ENCODE peak calls at places on chromosomes 5 and 9, in six cellular contexts. Z is effector memory CD4-positive, alpha-beta T cell; Q is mesendoderm; L is stomach; T is mammary epithelial cell; O is MM.1S. F is an unnamed sample. For H3K4me1, the result is how much of the 10 kb centered on the place peaks cover.

GRCh38 chr5:131968396-131968954 is 23.0 kb upstream of the MEIKIN start:
- DNase-seq in Z (no peak), Q (no peak), L (no peak), T (no peak), O (no peak), F (no peak)

GRCh38 chr5:41843456-41844112 is 26.6 kb downstream of the OXCT1 start:
- DNase-seq in Z (no peak), Q (peak), L (no peak), T (peak), O (peak), F (peak)

GRCh38 chr5:69450116-69450515 is 35.2 kb downstream of the MARVELD2 start:
- DNase-seq in Z (no peak), Q (no peak), L (no peak), T (peak), O (no peak), F (peak)

GRCh38 chr5:174920906-174921550 is 196.6 kb downstream of the MSX2 start:
- DNase-seq in Z (no peak), Q (no peak), L (no peak), T (no peak), O (no peak), F (no peak)

GRCh38 chr5:146105477-146105876 is at the start of gene PLAC8L1:
- DNase-seq in Z (no peak), Q (no peak), L (no peak), T (no peak), O (no peak), F (no peak)

GRCh38 chr5:121630402-121630801 is 221.3 kb upstream of the FTMT start:
- DNase-seq in Z (no peak), Q (peak), L (no peak), T (peak), O (no peak), F (no peak)

GRCh38 chr5:1808466-1808865 is 7.3 kb downstream of the NDUFS6 start:
- DNase-seq in Z (no peak), Q (no peak), L (no peak), T (peak), O (no peak), F (no peak)

GRCh38 chr9:71271602-71272001 is 150.2 kb upstream of the TRPM3 start:
- DNase-seq in Z (no peak), Q (peak), L (no peak), T (no peak), O (no peak), F (no peak)

GRCh38 chr5:19534751-19535150 is 453.2 kb downstream of the CDH18 start:
- DNase-seq in Z (no peak), Q (no peak), L (no peak), T (peak), O (no peak), F (no peak)

GRCh38 chr9:137305060-137305787 is 3.2 kb upstream of the NRARP start:
- DNase-seq in Z (peak), Q (peak), L (peak), T (peak), O (peak), F (no peak)

GRCh38 chr9:82242285-82242963 is 253.9 kb downstream of the SPATA31D1 start:
- DNase-seq in Z (no peak), Q (no peak), L (no peak), T (no peak), O (peak), F (no peak)

GRCh38 chr5:167694562-167694961 is 596.9 kb upstream of the WWC1 start:
- DNase-seq in Z (no peak), Q (no peak), L (no peak), T (no peak), O (peak), F (peak)

GRCh38 chr5:143850050-143850713 is 38.2 kb downstream of the HMHB1 start:
- DNase-seq in Z (no peak), Q (no peak), L (no peak), T (no peak), O (peak), F (no peak)

GRCh38 chr9:137158625-137159024 is 11.2 kb downstream of the LRRC26 start:
- DNase-seq in Z (no peak), Q (no peak), L (no peak), T (no peak), O (peak), F (no peak)

GRCh38 chr5:67487862-67488261 is 291.3 kb upstream of the CD180 start:
- DNase-seq in Z (no peak), Q (no peak), L (no peak), T (no peak), O (no peak), F (no peak)

GRCh38 chr9:114369567-114370240 is 18.1 kb downstream of the AKNA start:
- DNase-seq in Z (no peak), Q (no peak), L (no peak), T (no peak), O (no peak), F (no peak)

GRCh38 chr5:177588413-177588909 is 3.5 kb upstream of the TMED9 start:
- DNase-seq in Z (no peak), Q (no peak), L (no peak), T (no peak), O (no peak), F (no peak)

GRCh38 chr9:37309136-37309535 is 113.4 kb upstream of the GRHPR start:
- DNase-seq in Z (no peak), Q (peak), L (no peak), T (peak), O (peak), F (no peak)

GRCh38 chr5:67292201-67292940 is 95.8 kb upstream of the CD180 start:
- DNase-seq in Z (no peak), Q (no peak), L (no peak), T (no peak), O (no peak), F (no peak)

GRCh38 chr5:90740244-90740799 is 181.7 kb downstream of the ADGRV1 start:
- DNase-seq in Z (no peak), Q (peak), L (no peak), T (no peak), O (no peak), F (no peak)

GRCh38 chr9:128706671-128707381 is 4.5 kb downstream of the PKN3 start:
- DNase-seq in Z (no peak), Q (peak), L (no peak), T (no peak), O (no peak), F (no peak)

GRCh38 chr5:153756540-153756939 is 266.1 kb downstream of the GRIA1 start:
- DNase-seq in Z (no peak), Q (peak), L (no peak), T (peak), O (no peak), F (peak)

GRCh38 chr9:120528834-120529233 is 51.1 kb downstream of the CDK5RAP2 start:
- DNase-seq in Z (no peak), Q (peak), L (no peak), T (no peak), O (no peak), F (no peak)

GRCh38 chr9:4855861-4856260 is 63.1 kb downstream of the RCL1 start:
- DNase-seq in Z (no peak), Q (no peak), L (no peak), T (peak), O (no peak), F (peak)

GRCh38 chr9:136244116-136244775 is 1.4 kb downstream of the QSOX2 start:
- DNase-seq in Z (peak), Q (no peak), L (no peak), T (no peak), O (peak), F (no peak)

GRCh38 chr5:4374866-4375265 is 765.3 kb upstream of the ADAMTS16 start:
- DNase-seq in Z (no peak), Q (peak), L (no peak), T (peak), O (no peak), F (no peak)

GRCh38 chr5:172245046-172245445 is 38.5 kb downstream of the UBTD2 start:
- DNase-seq in Z (no peak), Q (no peak), L (no peak), T (no peak), O (no peak), F (no peak)

GRCh38 chr9:115642285-115642684 is 511.3 kb upstream of the PAPPA start:
- DNase-seq in Z (no peak), Q (no peak), L (no peak), T (no peak), O (no peak), F (peak)

GRCh38 chr5:93622240-93622885 is 39.3 kb downstream of the NR2F1 start:
- DNase-seq in Z (peak), Q (peak), L (no peak), T (peak), O (no peak), F (peak)

GRCh38 chr5:39542511-39542910 is 117.7 kb upstream of the DAB2 start:
- DNase-seq in Z (no peak), Q (no peak), L (no peak), T (no peak), O (no peak), F (peak)

GRCh38 chr9:134391319-134392231 is 65.3 kb downstream of the RXRA start:
- DNase-seq in Z (peak), Q (no peak), L (no peak), T (no peak), O (peak), F (no peak)

GRCh38 chr9:85408494-85408893 is 333.3 kb downstream of the AGTPBP1 start:
- DNase-seq in Z (no peak), Q (no peak), L (no peak), T (no peak), O (no peak), F (no peak)

GRCh38 chr5:7592910-7593309 is 197.0 kb downstream of the ADCY2 start:
- DNase-seq in Z (no peak), Q (peak), L (no peak), T (no peak), O (peak), F (no peak)

GRCh38 chr5:175873090-175873454 is 1.7 kb downstream of the CPLX2 start:
- DNase-seq in Z (no peak), Q (peak), L (no peak), T (no peak), O (no peak), F (no peak)

GRCh38 chr5:78706825-78707224 is 58.3 kb upstream of the LHFPL2 start:
- DNase-seq in Z (no peak), Q (no peak), L (no peak), T (no peak), O (no peak), F (no peak)

GRCh38 chr9:99030082-99030481 is 74.8 kb upstream of the TGFBR1 start:
- DNase-seq in Z (no peak), Q (no peak), L (no peak), T (peak), O (no peak), F (peak)

GRCh38 chr5:56480305-56481146 is 247.4 kb upstream of the ANKRD55 start:
- DNase-seq in Z (peak), Q (peak), L (peak), T (peak), O (peak), F (peak)

GRCh38 chr5:148969291-148969690 is 93.6 kb downstream of the SH3TC2 start:
- DNase-seq in Z (no peak), Q (no peak), L (no peak), T (no peak), O (no peak), F (no peak)

DNA sequence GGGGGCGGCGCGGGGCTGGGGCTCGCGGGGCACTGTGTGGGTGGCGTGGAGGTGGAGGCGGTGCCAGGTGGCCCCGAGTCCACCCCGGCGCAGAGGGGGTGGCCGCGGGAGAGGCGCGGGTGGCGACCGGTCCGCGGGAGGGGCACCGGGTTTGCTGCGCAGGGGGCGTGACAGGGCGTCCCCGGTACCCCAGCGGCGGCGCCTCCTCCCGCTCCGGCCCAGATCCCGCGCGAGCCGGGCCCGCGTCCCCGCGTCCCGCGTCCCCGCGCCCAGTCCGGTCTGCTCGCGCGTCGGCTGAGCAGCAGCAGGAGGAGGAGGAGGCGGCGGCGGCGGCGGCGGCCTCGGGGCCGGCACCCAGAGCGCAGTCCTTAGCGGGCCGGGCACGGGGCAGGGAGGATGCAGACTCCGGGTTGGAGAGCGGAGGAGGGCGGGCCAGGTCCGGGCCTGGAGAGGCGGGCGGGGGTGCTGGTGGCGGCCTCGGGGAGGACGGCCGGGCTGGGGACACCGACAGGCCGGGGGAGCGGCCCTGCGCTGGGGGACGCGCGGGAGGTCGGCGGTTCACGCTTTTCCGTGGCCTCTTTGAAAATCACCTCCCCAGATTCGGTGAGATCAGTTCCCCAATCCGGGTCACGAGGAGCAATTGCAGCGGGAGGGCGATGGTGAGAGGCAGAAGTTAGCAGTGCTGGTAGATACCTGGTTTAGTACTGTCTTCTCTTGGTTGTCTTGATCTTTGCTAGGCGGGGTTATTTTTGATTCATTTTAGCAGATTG is 1.6 kb downstream of the TRIO start:
- DNase-seq in Z (peak), Q (peak), L (peak), T (peak), O (peak), F (peak)
- H3K4me1 ChIP-seq in Z (under half), Q (under half), L (half or more), T (under half), O (under half), F (under half)

GRCh38 chr5:151095341-151096000 is 14.6 kb upstream of the TNIP1 start:
- DNase-seq in Z (no peak), Q (peak), L (peak), T (no peak), O (no peak), F (peak)

GRCh38 chr5:151094861-151095260 is 14.0 kb upstream of the TNIP1 start:
- DNase-seq in Z (no peak), Q (no peak), L (no peak), T (no peak), O (no peak), F (peak)

GRCh38 chr5:151092750-151093149 is 11.9 kb upstream of the TNIP1 start:
- DNase-seq in Z (no peak), Q (no peak), L (no peak), T (peak), O (no peak), F (peak)

GRCh38 chr5:151093476-151093889 is 12.6 kb upstream of the TNIP1 start:
- DNase-seq in Z (no peak), Q (peak), L (no peak), T (peak), O (peak), F (peak)

GRCh38 chr5:151094054-151094858 is 13.4 kb upstream of the TNIP1 start:
- DNase-seq in Z (peak), Q (no peak), L (peak), T (peak), O (peak), F (peak)
- H3K4me1 ChIP-seq in Z (under half), Q (under half), L (half or more), T (under half), O (under half), F (under half)

GRCh38 chr9:105658351-105658750 is 3.9 kb upstream of the TAL2 start:
- DNase-seq in Z (no peak), Q (peak), L (no peak), T (no peak), O (no peak), F (no peak)
- H3K4me1 ChIP-seq in Z (under half), Q (under half), L (under half), T (under half), O (under half), F (under half)

GRCh38 chr9:90803860-90804593 is 2.4 kb downstream of the SYK start:
- DNase-seq in Z (no peak), Q (no peak), L (no peak), T (no peak), O (peak), F (peak)

GRCh38 chr9:90801175-90801506 is 478 bp upstream of the SYK start:
- DNase-seq in Z (no peak), Q (no peak), L (no peak), T (no peak), O (no peak), F (no peak)

GRCh38 chr9:90805006-90805993 is 3.7 kb downstream of the SYK start:
- DNase-seq in Z (no peak), Q (no peak), L (no peak), T (no peak), O (no peak), F (peak)

GRCh38 chr9:90801507-90802289 is at the start of gene SYK:
- DNase-seq in Z (no peak), Q (peak), L (peak), T (peak), O (peak), F (no peak)

DNA sequence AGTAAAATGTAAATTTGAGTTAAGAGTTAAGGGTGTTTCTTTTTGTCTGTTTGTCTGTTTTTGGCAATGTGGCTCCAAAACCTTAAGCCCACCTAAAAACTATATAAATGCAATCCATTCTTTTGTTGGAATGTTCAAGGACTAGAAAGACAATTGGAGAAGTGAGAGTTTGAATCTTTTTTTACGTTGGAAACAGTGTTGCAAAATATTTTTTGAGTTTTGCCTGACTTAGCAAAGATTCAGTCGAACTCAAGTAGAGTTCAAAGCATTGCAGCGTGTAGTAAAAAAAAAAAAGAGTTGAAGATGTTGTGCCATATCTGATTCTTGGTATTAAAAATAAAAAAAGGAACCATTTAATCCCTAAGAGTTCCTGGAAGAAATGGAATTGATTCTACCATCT is 915 bp downstream of the SYK start:
- DNase-seq in Z (no peak), Q (no peak), L (no peak), T (no peak), O (peak), F (peak)
- H3K4me1 ChIP-seq in Z (under half), Q (under half), L (under half), T (under half), O (under half), F (under half)

DNA sequence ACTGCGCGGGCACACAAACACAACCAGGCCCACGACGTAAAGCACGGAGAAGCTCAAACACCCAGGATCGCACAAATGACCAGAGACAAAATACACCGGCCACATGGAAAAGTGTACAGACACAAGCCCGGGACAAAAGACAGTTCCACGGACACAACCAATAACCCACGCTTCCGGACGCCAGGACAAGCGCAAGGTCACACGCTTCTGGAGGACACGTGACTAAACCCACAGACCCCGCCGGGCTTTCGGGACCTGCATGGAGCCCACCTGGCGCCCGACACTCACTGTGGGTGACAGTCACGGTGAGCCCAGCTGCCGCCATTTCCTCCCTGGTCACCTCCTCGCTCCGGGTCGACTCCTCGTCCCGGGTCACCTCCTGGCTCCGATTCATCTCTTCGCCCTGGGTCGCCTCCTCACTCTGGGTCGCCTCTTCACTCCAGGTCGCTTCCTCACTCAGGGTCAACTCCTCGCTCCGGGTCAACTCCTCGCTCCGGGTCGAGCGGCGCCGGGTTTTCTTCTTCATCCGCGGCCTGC is 504 bp downstream of the BAG1 start:
- DNase-seq in Z (peak), Q (no peak), L (peak), T (no peak), O (peak), F (peak)
- H3K4me1 ChIP-seq in Z (under half), Q (under half), L (under half), T (under half), O (under half), F (under half)

GRCh38 chr9:109916316-109916715 is 136.3 kb downstream of the PALM2AKAP2 start:
- DNase-seq in Z (no peak), Q (no peak), L (no peak), T (no peak), O (no peak), F (no peak)
- H3K4me1 ChIP-seq in Z (under half), Q (under half), L (under half), T (under half), O (half or more), F (under half)

DNA sequence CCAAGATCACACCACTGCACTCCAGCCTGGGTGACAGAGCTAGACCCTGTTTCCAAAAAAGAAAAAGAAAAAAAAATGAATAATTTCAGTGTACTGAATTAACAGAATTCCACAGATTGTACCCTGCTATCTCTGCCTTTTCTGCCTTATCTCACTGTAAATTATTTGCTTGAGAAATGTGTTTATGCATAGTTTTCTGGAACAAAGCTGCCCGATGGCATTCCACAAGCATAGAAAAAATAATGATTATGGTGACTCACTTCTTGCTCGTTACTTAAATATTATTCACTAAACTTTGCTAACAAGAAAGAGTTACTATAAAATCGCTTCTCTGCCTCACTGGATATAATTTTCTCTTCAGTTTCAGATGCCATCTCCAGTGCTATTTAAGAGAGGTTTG is 88.7 kb upstream of the FAM169A start:
- DNase-seq in Z (no peak), Q (no peak), L (no peak), T (peak), O (no peak), F (peak)
- H3K4me1 ChIP-seq in Z (under half), Q (under half), L (under half), T (under half), O (under half), F (under half)

GRCh38 chr9:105963700-105964099 is 269.4 kb downstream of the TMEM38B start:
- DNase-seq in Z (no peak), Q (no peak), L (no peak), T (no peak), O (no peak), F (no peak)
- H3K4me1 ChIP-seq in Z (under half), Q (under half), L (under half), T (under half), O (under half), F (under half)